ENCODE peak calls at places on chromosomes 7 and 10, in nine cellular contexts. K, H, B, X, C, M, Z, S and O are unnamed samples.

GRCh38 chr7:100888988-100889760 is at the start of gene UFSP1:
- DNase-seq in H (no peak), B (no peak), S (no peak), K (no peak), M (peak; percentile 47), Z (no peak), C (no peak), X (no peak), O (no peak)

GRCh38 chr10:86440874-86441838 is 74.6 kb upstream of the GRID1 start:
- DNase-seq in Z (no peak), M (no peak), B (no peak), S (peak; percentile 42), X (peak; percentile 99), K (peak; percentile 88), C (no peak), H (peak; percentile 91), O (no peak)

GRCh38 chr7:4830176-4830575 is 31.7 kb downstream of the PAPOLB start:
- DNase-seq in M (peak; percentile 63), S (peak; percentile 81), K (peak; percentile 34), B (peak; percentile 68), Z (peak; percentile 85), H (peak; percentile 57), C (peak; percentile 94), X (peak; percentile 78), O (peak; percentile 47)

GRCh38 chr7:123242467-123243097 is 42.8 kb upstream of the SLC13A1 start:
- DNase-seq in K (no peak), B (no peak), C (no peak), X (no peak), H (no peak), Z (no peak), M (no peak), S (no peak), O (no peak)

GRCh38 chr10:97333351-97333600 is 1.3 kb downstream of the FRAT2 start:
- DNase-seq in Z (no peak), H (peak; percentile 36), C (peak; percentile 79), M (no peak), S (peak; percentile 56), B (peak; percentile 33), X (no peak), K (peak; percentile 24), O (no peak)

GRCh38 chr10:119575506-119575905 is 21.3 kb downstream of the TIAL1 start:
- DNase-seq in C (no peak), M (no peak), K (peak; percentile 16), Z (no peak), S (peak; percentile 49), H (peak; percentile 34), B (peak; percentile 27), X (no peak), O (no peak)

GRCh38 chr10:92404592-92404991 is 113.6 kb downstream of the MARCHF5 start:
- DNase-seq in S (no peak), B (no peak), X (no peak), M (no peak), H (no peak), K (no peak), C (no peak), Z (no peak), O (no peak)

GRCh38 chr10:1550291-1550595 is 187.1 kb downstream of the ADARB2 start:
- DNase-seq in M (no peak), C (no peak), H (no peak), K (no peak), B (no peak), Z (peak; percentile 21), X (no peak), S (no peak), O (no peak)

GRCh38 chr7:69982197-69982596 is 383.9 kb downstream of the AUTS2 start:
- DNase-seq in M (no peak), S (peak; percentile 85), K (peak; percentile 56), Z (no peak), H (no peak), C (no peak), X (no peak), B (no peak), O (no peak)

GRCh38 chr7:158282461-158283001 is 305.1 kb downstream of the PTPRN2 start:
- DNase-seq in H (no peak), X (no peak), Z (peak; percentile 55), S (no peak), B (no peak), M (peak; percentile 33), C (peak; percentile 40), K (no peak), O (no peak)

GRCh38 chr10:58756126-58756525 is 243.5 kb downstream of the BICC1 start:
- DNase-seq in K (peak; percentile 84), S (peak; percentile 83), Z (no peak), M (no peak), H (peak; percentile 74), B (no peak), X (no peak), C (no peak), O (no peak)

GRCh38 chr7:66206116-66206908 is 1.2 kb downstream of the TPST1 start:
- DNase-seq in M (no peak), H (no peak), S (peak; percentile 15), X (no peak), C (no peak), B (no peak), K (peak; percentile 18), Z (no peak), O (no peak)

GRCh38 chr10:34627331-34627730 is 187.8 kb downstream of the PARD3 start:
- DNase-seq in Z (no peak), B (no peak), M (no peak), S (no peak), H (no peak), C (no peak), K (no peak), X (no peak), O (no peak)

GRCh38 chr7:83925860-83926259 is 268.7 kb downstream of the SEMA3A start:
- DNase-seq in X (no peak), C (no peak), Z (no peak), S (no peak), H (peak; percentile 18), K (no peak), M (no peak), B (no peak), O (no peak)

GRCh38 chr10:78433063-78433717 is 399.5 kb downstream of the RPS24 start:
- DNase-seq in B (no peak), M (no peak), H (no peak), Z (no peak), C (peak; percentile 50), S (no peak), K (no peak), X (no peak), O (no peak)

DNA sequence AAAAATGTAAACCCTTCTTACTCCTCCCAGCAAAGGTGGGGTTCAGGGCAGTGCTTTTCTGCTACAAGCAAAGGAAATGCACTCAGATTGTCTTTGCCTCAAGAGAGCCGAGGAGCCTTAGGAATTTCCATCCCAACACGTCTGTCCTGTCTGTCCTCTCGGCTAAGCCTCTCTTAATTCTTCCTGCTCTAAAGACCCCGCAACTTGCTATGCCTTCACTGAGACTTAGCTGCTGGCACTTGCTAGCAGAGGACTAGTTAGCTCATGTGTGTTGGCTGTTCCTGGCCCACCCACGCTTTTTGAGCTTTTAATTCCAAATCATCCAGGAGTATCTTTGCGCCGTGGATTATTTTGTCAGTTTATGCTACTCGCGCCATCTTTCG is 481 bp upstream of the NPM3 start:
- DNase-seq in B (no peak), C (peak; percentile 67), M (no peak), S (peak; percentile 24), K (no peak), Z (peak; percentile 8), X (no peak), H (peak; percentile 15), O (no peak)
- H3K27ac ChIP-seq in B (peak overlapping the region; percentile 64), C (peak overlapping the region; percentile 6), M (no peak overlapping the region), S (peak overlapping the region; percentile 70), K (peak overlapping the region; percentile 29), Z (no peak overlapping the region), X (peak overlapping the region; percentile 55), H (peak overlapping the region; percentile 38), O (no peak overlapping the region)

GRCh38 chr7:18459439-18459838 is 36.1 kb upstream of the HDAC9 start:
- DNase-seq in Z (no peak), S (no peak), H (no peak), K (peak; percentile 18), X (no peak), B (no peak), C (no peak), M (no peak), O (no peak)

GRCh38 chr7:18458830-18459229 is 36.7 kb upstream of the HDAC9 start:
- DNase-seq in X (no peak), M (no peak), H (no peak), Z (no peak), B (no peak), K (peak; percentile 75), C (no peak), S (peak; percentile 31), O (no peak)

GRCh38 chr7:18459846-18460245 is 35.7 kb upstream of the HDAC9 start:
- DNase-seq in M (no peak), H (no peak), C (no peak), Z (no peak), B (no peak), X (no peak), K (no peak), S (no peak), O (no peak)

GRCh38 chr7:18464830-18465229 is 30.7 kb upstream of the HDAC9 start:
- DNase-seq in B (no peak), S (no peak), Z (no peak), C (no peak), X (no peak), H (no peak), K (no peak), M (no peak), O (no peak)

DNA sequence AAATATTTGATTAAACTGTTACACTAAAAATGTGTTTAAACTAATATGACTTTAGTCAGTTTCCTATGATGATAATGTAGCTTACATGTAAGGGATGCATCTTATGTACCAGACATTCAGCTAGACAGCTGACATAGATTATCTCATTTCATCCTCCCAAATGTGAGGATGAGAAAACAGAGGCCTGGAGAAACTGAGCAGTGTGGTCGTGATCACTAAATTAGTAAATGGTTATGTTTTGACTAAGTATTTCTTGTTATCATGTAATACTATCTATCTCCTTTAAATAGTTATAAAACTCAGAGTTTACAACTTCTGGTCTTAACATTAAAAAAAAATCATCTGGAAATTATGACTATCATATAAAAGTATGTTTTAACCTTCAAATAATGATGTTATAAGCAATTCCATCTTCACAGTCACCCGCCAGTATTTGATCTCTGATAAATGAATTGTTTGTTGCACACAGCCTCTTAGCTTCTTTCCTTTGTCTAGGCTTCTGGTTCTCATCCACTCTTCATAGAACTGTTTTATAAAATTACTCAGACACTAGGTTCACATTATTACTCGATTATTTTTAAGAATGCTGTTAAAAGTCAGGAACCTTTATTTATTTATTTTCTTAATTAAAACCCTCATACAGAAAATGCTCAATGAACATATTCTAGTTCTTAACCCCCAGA is 33.6 kb upstream of the HDAC9 start:
- DNase-seq in B (no peak), K (no peak), H (no peak), C (no peak), S (no peak), X (no peak), M (no peak), Z (no peak), O (no peak)
- H3K27me3 ChIP-seq in B (no peaks in the 10 kb centered on the region), K (no peaks in the 10 kb centered on the region), H (no peaks in the 10 kb centered on the region), C (no peaks in the 10 kb centered on the region), S (no peaks in the 10 kb centered on the region), X (no peaks in the 10 kb centered on the region), M (no peaks in the 10 kb centered on the region), Z (no peaks in the 10 kb centered on the region), O (no peaks in the 10 kb centered on the region)

GRCh38 chr10:121594623-121595320 is 3.5 kb downstream of the FGFR2 start:
- DNase-seq in X (no peak), Z (no peak), K (peak; percentile 75), S (peak; percentile 47), B (no peak), M (no peak), C (no peak), H (no peak), O (no peak)
- H3K4me3 ChIP-seq in X (no peak overlapping the region), Z (no peak overlapping the region), K (no peak overlapping the region), S (peak overlapping the region; percentile 50), B (no peak overlapping the region), M (no peak overlapping the region), C (peak overlapping the region; percentile 92), H (no peak overlapping the region), O (no peak overlapping the region)

GRCh38 chr10:23405540-23405939 is 33.3 kb upstream of the OTUD1 start:
- DNase-seq in C (no peak), Z (no peak), S (peak; percentile 91), H (peak; percentile 92), K (peak; percentile 35), X (peak; percentile 84), B (no peak), M (no peak), O (no peak)
- H3K27ac ChIP-seq in C (no peak overlapping the region), Z (no peak overlapping the region), S (no peak overlapping the region), H (no peak overlapping the region), K (no peak overlapping the region), X (no peak overlapping the region), B (no peak overlapping the region), M (no peak overlapping the region), O (no peak overlapping the region)